ENCODE peak calls at places on chromosomes 7 and 10, in five cellular contexts. Y, C, F, K and J are unnamed samples.

GRCh38 chr7:41415051-41415450 is 287.8 kb downstream of the INHBA start:
- DNase-seq in Y (no peak), C (no peak), F (no peak), K (no peak), J (no peak)

GRCh38 chr10:47322300-47323061 is at the start of gene GDF2:
- DNase-seq in Y (no peak), C (no peak), F (no peak), K (no peak), J (no peak)

GRCh38 chr7:51222916-51223315 is 93.7 kb downstream of the COBL start:
- DNase-seq in Y (no peak), C (no peak), F (no peak), K (no peak), J (no peak)

GRCh38 chr10:80459047-80459865 is 5.1 kb downstream of the TSPAN14 start:
- DNase-seq in Y (no peak), C (peak), F (no peak), K (no peak), J (no peak)

GRCh38 chr7:96657347-96658010 is 52.2 kb downstream of the SEM1 start:
- DNase-seq in Y (peak), C (no peak), F (no peak), K (peak), J (no peak)

GRCh38 chr10:12594448-12594944 is 245.1 kb downstream of the CAMK1D start:
- DNase-seq in Y (no peak), C (no peak), F (no peak), K (no peak), J (no peak)

GRCh38 chr10:22742678-22743077 is 28.3 kb upstream of the PIP4K2A start:
- DNase-seq in Y (no peak), C (peak), F (no peak), K (no peak), J (no peak)

GRCh38 chr7:2800923-2801682 is 43.0 kb downstream of the GNA12 start:
- DNase-seq in Y (no peak), C (no peak), F (peak), K (no peak), J (no peak)

GRCh38 chr7:99625321-99625720 is 8.6 kb downstream of the ZSCAN25 start:
- DNase-seq in Y (no peak), C (no peak), F (no peak), K (no peak), J (no peak)

GRCh38 chr10:74432841-74433594 is 282.0 kb downstream of the ADK start:
- DNase-seq in Y (no peak), C (no peak), F (no peak), K (no peak), J (peak)

GRCh38 chr10:82394122-82394521 is 519.1 kb downstream of the NRG3 start:
- DNase-seq in Y (no peak), C (no peak), F (no peak), K (no peak), J (no peak)

GRCh38 chr10:97261188-97261587 is 31.2 kb downstream of the ARHGAP19 start:
- DNase-seq in Y (no peak), C (no peak), F (no peak), K (no peak), J (no peak)

GRCh38 chr7:55570218-55570873 is 2.0 kb downstream of the VOPP1 start:
- DNase-seq in Y (no peak), C (no peak), F (no peak), K (no peak), J (no peak)

GRCh38 chr10:15739437-15739970 is 19.8 kb upstream of the ITGA8 start:
- DNase-seq in Y (no peak), C (no peak), F (no peak), K (no peak), J (no peak)

GRCh38 chr10:3365630-3366029 is 193.0 kb upstream of the PITRM1 start:
- DNase-seq in Y (no peak), C (no peak), F (peak), K (no peak), J (no peak)

GRCh38 chr10:122648599-122649428 is 50.8 kb downstream of the C10orf120 start:
- DNase-seq in Y (peak), C (no peak), F (peak), K (peak), J (peak)

GRCh38 chr10:96850825-96851224 is 18.7 kb downstream of the LCOR start:
- DNase-seq in Y (no peak), C (no peak), F (no peak), K (no peak), J (no peak)

GRCh38 chr10:24047201-24047600 is 161.7 kb upstream of the KIAA1217 start:
- DNase-seq in Y (no peak), C (no peak), F (no peak), K (no peak), J (no peak)

GRCh38 chr7:121211253-121211652 is 117.5 kb upstream of the WNT16 start:
- DNase-seq in Y (no peak), C (no peak), F (no peak), K (no peak), J (no peak)

GRCh38 chr10:62467509-62467908 is 93.3 kb downstream of the ZNF365 start:
- DNase-seq in Y (no peak), C (no peak), F (no peak), K (no peak), J (no peak)

GRCh38 chr7:28433604-28434254 is 21.4 kb downstream of the CREB5 start:
- DNase-seq in Y (peak), C (no peak), F (no peak), K (peak), J (peak)

GRCh38 chr7:107017965-107018714 is 26.4 kb upstream of the PRKAR2B start:
- DNase-seq in Y (no peak), C (no peak), F (no peak), K (no peak), J (no peak)

GRCh38 chr10:58180633-58181032 is 87.1 kb downstream of the IPMK start:
- DNase-seq in Y (no peak), C (no peak), F (no peak), K (no peak), J (no peak)

GRCh38 chr10:1809139-1809755 is 71.9 kb upstream of the ADARB2 start:
- DNase-seq in Y (no peak), C (no peak), F (no peak), K (no peak), J (no peak)

GRCh38 chr10:35011771-35012191 is 78.4 kb downstream of the CUL2 start:
- DNase-seq in Y (no peak), C (no peak), F (no peak), K (no peak), J (no peak)

GRCh38 chr10:21084700-21085099 is 187.6 kb upstream of the NEBL start:
- DNase-seq in Y (no peak), C (peak), F (no peak), K (no peak), J (no peak)

GRCh38 chr7:88866265-88866863 is 70.8 kb upstream of the TEX47 start:
- DNase-seq in Y (no peak), C (no peak), F (no peak), K (no peak), J (no peak)

GRCh38 chr7:73844848-73845460 is 2.6 kb upstream of the METTL27 start:
- DNase-seq in Y (no peak), C (no peak), F (no peak), K (no peak), J (no peak)

GRCh38 chr10:105743343-105744056 is 1102.4 kb downstream of the SORCS3 start:
- DNase-seq in Y (no peak), C (no peak), F (no peak), K (no peak), J (no peak)

GRCh38 chr10:49118450-49118849 is 3.1 kb upstream of the VSTM4 start:
- DNase-seq in Y (no peak), C (no peak), F (no peak), K (no peak), J (no peak)

GRCh38 chr7:47514367-47514766 is 67.5 kb downstream of the TNS3 start:
- DNase-seq in Y (no peak), C (no peak), F (no peak), K (no peak), J (no peak)

GRCh38 chr10:60246382-60246781 is 143.3 kb downstream of the ANK3 start:
- DNase-seq in Y (no peak), C (no peak), F (no peak), K (no peak), J (no peak)

GRCh38 chr10:86055928-86056327 is 310.7 kb downstream of the GRID1 start:
- DNase-seq in Y (no peak), C (no peak), F (no peak), K (no peak), J (no peak)

GRCh38 chr10:79084012-79084971 is 15.5 kb downstream of the ZMIZ1 start:
- DNase-seq in Y (no peak), C (no peak), F (peak), K (no peak), J (peak)

GRCh38 chr7:139505563-139505962 is 17.9 kb upstream of the CLEC2L start:
- DNase-seq in Y (no peak), C (no peak), F (peak), K (no peak), J (peak)

GRCh38 chr7:133024604-133025003 is 57.3 kb downstream of the CHCHD3 start:
- DNase-seq in Y (no peak), C (no peak), F (no peak), K (no peak), J (no peak)

GRCh38 chr7:102182016-102182415 is 104.7 kb upstream of the SH2B2 start:
- DNase-seq in Y (no peak), C (no peak), F (no peak), K (no peak), J (no peak)

GRCh38 chr10:6037422-6037821 is 24.7 kb downstream of the IL2RA start:
- DNase-seq in Y (no peak), C (no peak), F (no peak), K (no peak), J (no peak)

GRCh38 chr10:129174167-129175014 is 292.6 kb upstream of the MGMT start:
- DNase-seq in Y (no peak), C (no peak), F (no peak), K (no peak), J (no peak)
- TF ChIP-seq SUZ12 in Y (no peak), C (no peak), F (no peak), K (no peak), J (no peak)

GRCh38 chr7:92797284-92797683 is 39.1 kb downstream of the CDK6 start:
- DNase-seq in Y (no peak), C (no peak), F (no peak), K (no peak), J (no peak)

GRCh38 chr7:92798517-92799249 is 37.7 kb downstream of the CDK6 start:
- DNase-seq in Y (no peak), C (no peak), F (no peak), K (no peak), J (no peak)

GRCh38 chr7:92799446-92800211 is 36.7 kb downstream of the CDK6 start:
- DNase-seq in Y (no peak), C (no peak), F (no peak), K (no peak), J (no peak)

GRCh38 chr7:92794846-92795245 is 41.5 kb downstream of the CDK6 start:
- DNase-seq in Y (no peak), C (no peak), F (no peak), K (no peak), J (no peak)

DNA sequence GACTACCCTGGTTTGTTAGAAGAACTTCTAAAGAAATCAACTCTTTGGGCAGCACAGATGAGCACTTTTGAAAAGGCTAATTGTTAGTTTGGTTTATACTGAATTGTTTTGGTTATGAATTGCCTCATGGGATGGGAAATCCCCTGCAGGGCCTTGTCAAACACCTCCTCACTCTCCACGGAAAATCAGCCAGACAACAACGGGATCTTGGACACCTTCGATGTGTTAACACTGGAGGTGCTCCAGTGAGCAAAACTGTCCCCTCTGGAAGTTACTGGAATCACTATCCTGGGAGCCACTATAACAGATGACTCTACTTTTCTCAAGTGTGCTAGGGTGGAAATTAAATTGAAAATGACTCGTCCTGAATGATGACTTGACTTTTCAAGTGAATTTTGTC is 38.7 kb downstream of the CDK6 start:
- DNase-seq in Y (no peak), C (no peak), F (no peak), K (no peak), J (no peak)
- TF ChIP-seq SUZ12 in Y (no peak), C (no peak), F (no peak), K (no peak), J (no peak)

DNA sequence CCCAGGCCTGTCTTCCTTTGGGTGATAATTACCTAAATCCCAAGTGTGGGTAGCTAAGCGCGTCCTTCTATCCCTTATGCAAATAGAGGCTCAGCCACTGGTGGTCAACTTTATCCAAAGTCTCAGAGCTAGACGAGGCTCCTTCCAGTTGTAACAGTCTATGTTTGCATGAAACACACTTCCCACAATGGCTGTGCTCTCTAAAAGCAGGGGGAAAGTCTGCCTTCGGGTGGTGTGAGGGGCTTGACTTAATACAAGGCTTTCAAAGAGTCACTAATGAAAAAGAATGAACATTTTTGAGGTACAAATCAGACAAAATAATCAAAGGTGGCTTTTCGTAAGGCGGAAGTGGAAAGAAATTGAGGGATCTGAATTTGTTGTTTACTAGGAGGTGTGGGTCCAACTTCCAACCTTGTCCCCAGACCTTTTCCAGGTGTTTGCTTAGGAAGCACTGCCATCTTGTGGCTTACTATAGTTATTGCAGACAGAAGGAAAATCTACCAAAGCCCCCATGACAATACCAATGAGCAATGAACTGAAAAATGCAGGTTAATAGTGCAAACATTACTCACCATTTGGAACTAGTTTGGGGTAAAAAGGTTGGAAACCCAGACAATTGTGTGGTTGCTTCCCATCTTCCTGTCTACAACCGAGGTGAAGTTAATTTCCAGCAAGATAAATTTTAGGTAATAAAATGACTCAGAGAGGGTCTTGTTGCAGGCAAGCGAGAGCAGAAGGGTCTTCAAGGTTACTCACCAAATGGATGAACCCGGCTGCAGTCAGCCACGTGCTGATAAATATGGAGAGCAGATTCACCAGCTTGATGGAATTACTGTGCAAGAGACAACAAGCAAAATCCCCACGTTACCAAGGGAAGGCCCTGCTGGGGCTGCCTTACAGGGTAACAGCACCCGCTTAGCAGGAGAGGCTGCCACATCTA is 525.7 kb downstream of the KCNMA1 start:
- DNase-seq in Y (peak), C (peak), F (peak), K (peak), J (peak)
- TF ChIP-seq SUZ12 in Y (no peak), C (no peak), F (no peak), K (no peak), J (no peak)

GRCh38 chr10:70479161-70479531 is 579 bp downstream of the PALD1 start:
- DNase-seq in Y (no peak), C (no peak), F (no peak), K (no peak), J (peak)
- TF ChIP-seq SUZ12 in Y (no peak), C (no peak), F (no peak), K (no peak), J (no peak)